ENCODE peak calls at places on chromosomes 7 and 10, in four cellular contexts. M, R, Z and Q are unnamed samples.
A peak's percentile ranks its signal among the peaks of the same experiment; 100 is the strongest.

GRCh38 chr10:28984431-28984830 is 304.4 kb upstream of the LYZL1 start:
- DNase-seq in R (peak; percentile 90), M (peak; percentile 46), Z (peak; percentile 91), Q (no peak)

GRCh38 chr10:70508912-70509366 is 30.4 kb downstream of the PALD1 start:
- DNase-seq in M (no peak), Z (peak; percentile 80), R (no peak), Q (peak; percentile 38)

GRCh38 chr7:31192996-31193395 is 140.9 kb downstream of the ADCYAP1R1 start:
- DNase-seq in Z (peak; percentile 68), R (peak; percentile 50), M (no peak), Q (peak; percentile 38)

GRCh38 chr7:20236790-20237189 is 19.6 kb upstream of the MACC1 start:
- DNase-seq in Z (no peak), R (no peak), M (no peak), Q (no peak)

GRCh38 chr10:117271427-117271826 is 30.5 kb downstream of the SLC18A2 start:
- DNase-seq in M (peak; percentile 7), R (no peak), Z (no peak), Q (no peak)

GRCh38 chr7:92076509-92076908 is 57.8 kb downstream of the CYP51A1 start:
- DNase-seq in R (no peak), M (no peak), Z (no peak), Q (no peak)

GRCh38 chr10:25934673-25935139 is 677 bp downstream of the MYO3A start:
- DNase-seq in M (no peak), Z (no peak), R (peak; percentile 18), Q (peak; percentile 52)

GRCh38 chr10:98374176-98374969 is 40.6 kb downstream of the PYROXD2 start:
- DNase-seq in Z (no peak), R (no peak), M (peak; percentile 76), Q (no peak)

GRCh38 chr10:129972966-129973673 is 9.0 kb upstream of the EBF3 start:
- DNase-seq in R (no peak), Z (no peak), M (no peak), Q (peak; percentile 34)

GRCh38 chr7:81692146-81692905 is 77.5 kb downstream of the HGF start:
- DNase-seq in R (no peak), M (peak; percentile 18), Z (no peak), Q (no peak)

GRCh38 chr10:47029181-47029971 is 118.1 kb downstream of the PTPN20 start:
- DNase-seq in R (peak; percentile 8), M (no peak), Z (peak; percentile 21), Q (no peak)

GRCh38 chr10:114697061-114697598 is 39.1 kb upstream of the ABLIM1 start:
- DNase-seq in R (no peak), Z (peak; percentile 92), M (peak; percentile 94), Q (no peak)

GRCh38 chr10:114691442-114691941 is 33.4 kb upstream of the ABLIM1 start:
- DNase-seq in M (peak; percentile 65), R (no peak), Z (no peak), Q (no peak)

GRCh38 chr10:114698271-114699185 is 40.5 kb upstream of the ABLIM1 start:
- DNase-seq in M (peak; percentile 52), R (no peak), Z (no peak), Q (no peak)

GRCh38 chr10:114694062-114694461 is 36.0 kb upstream of the ABLIM1 start:
- DNase-seq in M (no peak), Z (no peak), R (no peak), Q (no peak)

GRCh38 chr10:114694735-114695134 is 36.7 kb upstream of the ABLIM1 start:
- DNase-seq in R (peak; percentile 53), Z (no peak), M (no peak), Q (peak; percentile 50)
- TF ChIP-seq CTCF in R (peak; percentile 48), Z (peak; percentile 50), M (peak; percentile 72), Q (peak; percentile 57)

GRCh38 chr7:23264916-23265458 is 18.4 kb downstream of the GPNMB start:
- DNase-seq in M (no peak), Z (no peak), R (no peak), Q (no peak)
- TF ChIP-seq CTCF in M (no peak), Z (no peak), R (no peak), Q (no peak)

GRCh38 chr7:100418930-100419659 is 9.4 kb downstream of the ZCWPW1 start:
- DNase-seq in Z (no peak), R (no peak), M (no peak), Q (no peak)
- TF ChIP-seq CTCF in Z (no peak), R (no peak), M (peak; percentile 28), Q (no peak)

DNA sequence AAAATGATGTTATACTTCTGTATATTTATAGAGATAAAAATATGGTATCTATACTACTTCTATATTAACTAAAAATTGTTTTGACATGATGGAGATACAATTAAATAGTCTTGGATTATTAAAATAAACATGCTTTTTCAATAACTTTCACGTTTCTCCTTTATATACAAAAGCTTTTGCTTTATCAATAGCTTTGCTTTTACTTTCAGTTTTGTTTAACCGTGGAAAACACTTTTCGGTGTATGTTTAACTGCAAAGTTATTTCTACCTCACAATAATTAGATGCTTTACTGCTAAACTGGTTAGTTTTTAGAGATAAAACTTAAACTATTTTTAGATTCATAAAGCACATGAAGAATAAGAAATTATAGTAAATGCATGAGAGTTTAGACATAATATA is 432.1 kb upstream of the PCDH15 start:
- DNase-seq in M (no peak), Z (no peak), R (no peak), Q (no peak)
- TF ChIP-seq CTCF in M (no peak), Z (no peak), R (no peak), Q (no peak)

DNA sequence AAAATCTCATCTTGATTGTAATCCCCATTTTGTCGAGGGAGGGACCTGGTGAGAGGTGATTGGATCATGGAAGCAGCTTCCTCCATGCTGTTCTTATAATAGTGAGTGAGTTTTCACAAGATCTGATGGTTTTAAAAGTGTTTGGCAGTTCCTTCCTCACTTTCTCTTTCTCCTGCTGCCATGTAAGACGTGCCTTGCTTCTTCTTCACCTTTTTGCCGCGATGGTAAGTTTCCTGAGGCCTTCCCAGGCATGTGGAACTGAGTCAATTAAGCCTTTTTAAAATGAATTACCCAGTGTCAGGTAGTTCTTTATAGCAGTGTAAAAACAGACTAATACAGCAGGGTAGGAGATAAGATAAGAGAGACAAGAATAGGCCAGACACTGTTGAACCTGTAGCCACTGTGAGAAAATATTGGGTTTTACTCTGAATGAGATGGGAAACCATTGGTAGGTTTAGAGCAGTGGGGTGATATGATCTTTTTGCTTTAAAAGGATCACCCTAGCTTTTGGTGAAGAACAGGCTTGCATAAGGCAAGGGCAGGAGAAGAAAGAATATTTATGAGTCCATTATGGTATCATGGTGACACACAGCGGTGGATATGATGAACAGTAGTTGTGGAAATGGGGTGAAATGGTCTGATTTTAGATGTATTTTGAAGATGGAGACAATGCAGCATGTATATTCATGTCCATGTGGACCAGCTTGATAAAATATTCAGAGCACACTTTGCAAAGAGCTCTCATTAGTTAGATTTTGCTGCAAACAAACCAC is 11.5 kb downstream of the OR6B1 start:
- DNase-seq in M (no peak), R (no peak), Z (no peak), Q (no peak)
- TF ChIP-seq CTCF in M (peak; percentile 31), R (no peak), Z (no peak), Q (no peak)